ENCODE peak calls at places on chromosomes 2 and 18, in ten cellular contexts. H is IMR-90, C is fibroblast of mammary gland, Q is HFF-Myc, U is endodermal cell, A is HepG2, K is endothelial cell, J is lower lobe of right lung, D is mesothelial cell of epicardium, N is HL-60. T is an unnamed sample.

GRCh38 chr18:76437011-76437410 is 58.0 kb downstream of the ZNF516 start:
- DNase-seq in N (no peak), D (no peak), A (no peak), Q (no peak), U (peak), J (no peak), H (no peak), C (no peak), K (no peak), T (no peak)

GRCh38 chr18:7094432-7094831 is 23.2 kb downstream of the LAMA1 start:
- DNase-seq in A (no peak), C (no peak), J (no peak), H (no peak), U (no peak), N (no peak), K (no peak), Q (no peak), D (no peak), T (no peak)

GRCh38 chr2:182503886-182504285 is 77.0 kb upstream of the PDE1A start:
- DNase-seq in H (peak), U (no peak), J (no peak), Q (no peak), C (peak), N (no peak), A (no peak), D (no peak), K (no peak), T (peak)

GRCh38 chr2:120494446-120494845 is 148.5 kb downstream of the INHBB start:
- DNase-seq in H (no peak), J (no peak), C (peak), D (no peak), U (no peak), Q (no peak), N (no peak), K (no peak), A (no peak), T (peak)

GRCh38 chr18:46702399-46702798 is 45.4 kb upstream of the LOXHD1 start:
- DNase-seq in A (no peak), Q (no peak), C (no peak), H (no peak), U (no peak), D (no peak), K (no peak), N (no peak), J (no peak), T (no peak)

GRCh38 chr2:24926220-24926601 is 6.2 kb upstream of the ADCY3 start:
- DNase-seq in K (no peak), D (no peak), Q (no peak), C (no peak), J (no peak), U (no peak), H (no peak), N (no peak), A (no peak), T (no peak)

GRCh38 chr18:63882333-63883141 is 5.0 kb upstream of the SERPINB2 start:
- DNase-seq in N (no peak), Q (no peak), J (no peak), U (peak), D (no peak), H (peak), A (no peak), K (no peak), C (peak), T (peak)

GRCh38 chr2:67650292-67651133 is 253.4 kb downstream of the ETAA1 start:
- DNase-seq in A (peak), U (peak), H (peak), N (peak), Q (peak), D (peak), C (peak), J (peak), K (peak), T (peak)

GRCh38 chr2:206800501-206801416 is 35.4 kb downstream of the FASTKD2 start:
- DNase-seq in U (peak), Q (peak), J (peak), C (peak), H (peak), D (peak), N (peak), K (peak), A (peak), T (peak)

GRCh38 chr2:215884741-215885140 is 128.6 kb downstream of the MREG start:
- DNase-seq in Q (no peak), A (no peak), D (no peak), H (peak), U (no peak), K (no peak), N (no peak), J (no peak), C (peak), T (no peak)

GRCh38 chr18:75638223-75638596 is 210.7 kb upstream of the SMIM21 start:
- DNase-seq in C (peak), K (no peak), A (no peak), H (peak), Q (peak), J (no peak), N (no peak), D (no peak), U (no peak), T (peak)

GRCh38 chr2:42859006-42859552 is 66.7 kb upstream of the HAAO start:
- DNase-seq in J (no peak), N (peak), D (no peak), H (peak), Q (peak), U (peak), C (peak), K (peak), A (peak), T (peak)

GRCh38 chr2:200296118-200296517 is 10.4 kb upstream of the SPATS2L start:
- DNase-seq in N (no peak), D (no peak), A (no peak), J (no peak), Q (no peak), K (no peak), C (peak), U (no peak), H (no peak), T (no peak)

GRCh38 chr2:200471324-200471848 is 38.5 kb downstream of the KCTD18 start:
- DNase-seq in U (no peak), C (peak), D (no peak), K (no peak), Q (no peak), A (peak), H (no peak), N (peak), J (no peak), T (peak)

GRCh38 chr2:128374001-128374710 is 55.5 kb upstream of the HS6ST1 start:
- DNase-seq in J (peak), A (peak), C (peak), Q (peak), N (no peak), D (no peak), U (no peak), K (no peak), H (peak), T (peak)

GRCh38 chr2:184444623-184445223 is 153.6 kb upstream of the ZNF804A start:
- DNase-seq in N (no peak), D (no peak), K (no peak), A (no peak), Q (no peak), H (no peak), J (no peak), C (no peak), U (no peak), T (no peak)

GRCh38 chr2:17557596-17557995 is 17.1 kb downstream of the VSNL1 start:
- DNase-seq in D (no peak), J (no peak), N (no peak), A (peak), C (no peak), U (no peak), K (no peak), H (no peak), Q (no peak), T (no peak)

GRCh38 chr2:31051213-31052185 is 86.7 kb downstream of the GALNT14 start:
- DNase-seq in N (peak), U (peak), Q (no peak), K (no peak), A (no peak), J (no peak), C (no peak), D (no peak), H (no peak), T (no peak)

GRCh38 chr18:79317718-79318117 is 78.0 kb upstream of the NFATC1 start:
- DNase-seq in N (no peak), U (no peak), C (no peak), A (no peak), K (peak), D (no peak), Q (no peak), J (no peak), H (no peak), T (no peak)

GRCh38 chr2:143649226-143649625 is 520.0 kb downstream of the ARHGAP15 start:
- DNase-seq in A (no peak), U (no peak), H (no peak), D (no peak), J (no peak), Q (no peak), K (no peak), C (no peak), N (no peak), T (no peak)

GRCh38 chr2:144693179-144693578 is 173.3 kb upstream of the ZEB2 start:
- DNase-seq in H (no peak), Q (no peak), J (no peak), U (no peak), N (no peak), D (no peak), C (no peak), K (no peak), A (no peak), T (no peak)

GRCh38 chr2:109615637-109616144 is 1.5 kb downstream of the SOWAHC start:
- DNase-seq in D (no peak), C (no peak), K (peak), N (no peak), J (no peak), U (peak), A (peak), Q (no peak), H (no peak), T (no peak)

GRCh38 chr2:113700186-113700841 is 56.1 kb downstream of the SLC35F5 start:
- DNase-seq in D (no peak), K (no peak), H (peak), J (peak), A (peak), Q (no peak), N (peak), U (peak), C (no peak), T (no peak)

GRCh38 chr18:50507120-50507590 is 52.7 kb upstream of the MAPK4 start:
- DNase-seq in U (peak), Q (no peak), H (no peak), D (no peak), J (no peak), K (peak), C (peak), A (peak), N (peak), T (no peak)

GRCh38 chr2:100733344-100734187 is 86.4 kb upstream of the NPAS2 start:
- DNase-seq in A (peak), C (peak), Q (no peak), J (peak), K (no peak), U (peak), N (peak), D (no peak), H (peak), T (peak)

GRCh38 chr18:68394705-68395104 is 320.2 kb downstream of the TMX3 start:
- DNase-seq in A (no peak), C (peak), H (peak), Q (no peak), U (no peak), K (no peak), D (no peak), J (no peak), N (no peak), T (no peak)

GRCh38 chr2:46269545-46270273 is 27.5 kb upstream of the EPAS1 start:
- DNase-seq in H (peak), K (no peak), D (no peak), U (no peak), N (no peak), J (no peak), C (peak), Q (no peak), A (no peak), T (peak)

GRCh38 chr2:143604172-143604571 is 475.0 kb downstream of the ARHGAP15 start:
- DNase-seq in A (no peak), Q (no peak), H (no peak), K (no peak), J (no peak), U (no peak), N (no peak), C (no peak), D (no peak), T (no peak)

GRCh38 chr18:77116201-77117080 is 16.1 kb downstream of the MBP start:
- DNase-seq in K (no peak), N (no peak), A (no peak), J (no peak), C (no peak), U (peak), D (no peak), H (no peak), Q (no peak), T (no peak)

GRCh38 chr2:105103481-105103880 is 65.6 kb downstream of the MRPS9 start:
- DNase-seq in U (no peak), J (no peak), C (no peak), A (no peak), N (no peak), Q (no peak), H (no peak), D (no peak), K (no peak), T (no peak)

GRCh38 chr2:16275718-16276117 is 335.4 kb downstream of the MYCN start:
- DNase-seq in N (no peak), J (no peak), C (no peak), H (no peak), Q (no peak), D (no peak), U (no peak), A (no peak), K (no peak), T (no peak)

GRCh38 chr2:171523969-171524401 is 1.7 kb downstream of the CYBRD1 start:
- DNase-seq in Q (no peak), A (no peak), D (no peak), K (no peak), U (peak), C (peak), J (peak), H (peak), N (peak), T (peak)

GRCh38 chr18:3584266-3584665 is 134.3 kb downstream of the TGIF1 start:
- DNase-seq in C (no peak), J (no peak), N (no peak), U (no peak), D (no peak), K (no peak), A (no peak), Q (no peak), H (no peak), T (no peak)

GRCh38 chr2:1584691-1585485 is 159.4 kb downstream of the PXDN start:
- DNase-seq in Q (no peak), A (no peak), N (no peak), H (no peak), K (no peak), D (no peak), U (peak), J (peak), C (peak), T (no peak)
- TF ChIP-seq CTCF in Q (peak), A (no peak), N (no peak), H (no peak), K (no peak), D (no peak), U (no peak), J (no peak), C (peak), T (peak)

GRCh38 chr2:240780023-240780831 is 39.8 kb downstream of the KIF1A start:
- DNase-seq in H (no peak), C (no peak), J (no peak), A (no peak), N (no peak), K (no peak), Q (no peak), D (no peak), U (no peak), T (no peak)
- TF ChIP-seq CTCF in H (no peak), C (no peak), J (no peak), A (peak), N (no peak), K (no peak), Q (no peak), D (no peak), U (peak), T (no peak)

GRCh38 chr2:230898661-230899091 is 26.4 kb downstream of the GPR55 start:
- DNase-seq in A (no peak), J (no peak), K (no peak), U (peak), H (no peak), D (no peak), N (no peak), C (no peak), Q (no peak), T (no peak)

GRCh38 chr2:230901006-230901405 is 24.0 kb downstream of the GPR55 start:
- DNase-seq in A (no peak), U (no peak), N (no peak), J (no peak), C (no peak), H (no peak), K (no peak), Q (no peak), D (no peak), T (no peak)

GRCh38 chr2:230899287-230899686 is 25.8 kb downstream of the GPR55 start:
- DNase-seq in Q (no peak), U (peak), K (peak), H (no peak), N (no peak), J (no peak), A (no peak), C (no peak), D (no peak), T (no peak)

GRCh38 chr2:230900336-230900995 is 24.6 kb downstream of the GPR55 start:
- DNase-seq in D (no peak), Q (no peak), J (no peak), N (no peak), C (no peak), K (no peak), U (peak), H (no peak), A (no peak), T (no peak)

DNA sequence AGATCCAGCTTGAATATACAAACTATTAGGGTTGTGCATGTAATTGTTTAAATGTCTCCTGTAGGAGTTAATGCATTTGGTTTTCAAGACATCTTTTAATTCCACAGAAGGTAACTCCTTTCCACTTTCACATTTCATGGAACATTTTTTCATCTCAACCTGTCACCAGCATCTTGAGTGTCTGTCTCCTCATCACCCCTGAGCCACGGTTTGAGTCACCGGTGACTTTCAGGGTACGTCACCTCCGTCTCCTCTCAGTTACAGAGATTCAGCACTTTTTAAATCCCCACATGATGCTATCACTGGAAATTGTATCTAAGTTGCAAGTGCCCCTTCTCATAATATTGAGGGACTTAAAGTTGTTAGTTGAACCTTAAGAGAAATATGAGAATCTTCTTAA is 25.3 kb downstream of the GPR55 start:
- DNase-seq in A (no peak), N (no peak), H (no peak), U (no peak), C (no peak), J (no peak), D (no peak), Q (no peak), K (no peak), T (no peak)
- TF ChIP-seq CTCF in A (no peak), N (no peak), H (no peak), U (no peak), C (no peak), J (no peak), D (no peak), Q (no peak), K (no peak), T (no peak)

GRCh38 chr2:99648115-99648850 is 158.5 kb upstream of the REV1 start:
- DNase-seq in N (no peak), U (no peak), A (no peak), Q (no peak), H (peak), J (no peak), C (peak), K (no peak), D (no peak), T (no peak)
- TF ChIP-seq CTCF in N (no peak), U (no peak), A (no peak), Q (no peak), H (no peak), J (no peak), C (no peak), K (no peak), D (no peak), T (peak)

GRCh38 chr2:172811027-172811426 is 75.4 kb downstream of the RAPGEF4 start:
- DNase-seq in D (no peak), K (no peak), N (no peak), A (no peak), J (no peak), C (no peak), U (no peak), Q (no peak), H (peak), T (peak)

GRCh38 chr2:172817411-172817810 is 81.8 kb downstream of the RAPGEF4 start:
- DNase-seq in C (peak), Q (no peak), H (peak), K (no peak), J (no peak), N (no peak), A (no peak), U (no peak), D (no peak), T (peak)

GRCh38 chr2:172813314-172813888 is 77.8 kb downstream of the RAPGEF4 start:
- DNase-seq in C (peak), J (no peak), N (no peak), A (no peak), K (no peak), D (no peak), U (no peak), H (peak), Q (no peak), T (peak)
- TF ChIP-seq CTCF in C (peak), J (peak), N (no peak), A (peak), K (peak), D (no peak), U (peak), H (peak), Q (peak), T (peak)

GRCh38 chr2:191840916-191841315 is 6.0 kb downstream of the CAVIN2 start:
- DNase-seq in A (no peak), N (no peak), K (no peak), J (no peak), C (no peak), Q (no peak), H (no peak), D (no peak), U (no peak), T (no peak)

GRCh38 chr2:191838526-191838925 is 8.4 kb downstream of the CAVIN2 start:
- DNase-seq in N (no peak), Q (no peak), K (no peak), C (no peak), J (no peak), A (no peak), H (no peak), D (no peak), U (no peak), T (no peak)

GRCh38 chr2:191836853-191837769 is 9.8 kb downstream of the CAVIN2 start:
- DNase-seq in A (no peak), U (no peak), C (peak), N (no peak), D (no peak), J (no peak), H (peak), Q (no peak), K (no peak), T (peak)

GRCh38 chr2:191836471-191836852 is 10.4 kb downstream of the CAVIN2 start:
- DNase-seq in U (no peak), C (no peak), K (no peak), J (no peak), N (no peak), Q (no peak), H (no peak), D (no peak), A (no peak), T (no peak)

GRCh38 chr2:191839918-191840804 is 6.7 kb downstream of the CAVIN2 start:
- DNase-seq in N (no peak), Q (no peak), J (no peak), K (no peak), A (no peak), U (no peak), C (no peak), D (no peak), H (no peak), T (no peak)
- TF ChIP-seq CTCF in N (no peak), Q (peak), J (no peak), K (no peak), A (peak), U (peak), C (no peak), D (no peak), H (no peak), T (no peak)

T was measured in foreskin fibroblast.